ENCODE peak calls at places on chromosomes 4 and X, in four cellular contexts. T is GM12878, N is HepG2, G is H1. V is an unnamed sample. For H3K4me1, the result is how much of the 10 kb centered on the place peaks cover.

GRCh38 chr4:180560896-180561295 is 1682.3 kb upstream of the TENM3 start:
- DNase-seq in N (no peak), G (no peak), T (no peak), V (no peak)

GRCh38 chrX:149570668-149571067 is 16.6 kb downstream of the MAGEA9B start:
- DNase-seq in N (no peak), G (no peak), T (no peak), V (no peak)

GRCh38 chrX:100410083-100410590 is at the start of gene PCDH19:
- DNase-seq in T (no peak), N (no peak), G (no peak), V (no peak)

GRCh38 chr4:183384983-183385382 is 59.5 kb upstream of the CDKN2AIP start:
- DNase-seq in T (no peak), G (no peak), N (no peak), V (no peak)

GRCh38 chr4:15654556-15655222 is 468 bp downstream of the FBXL5 start:
- DNase-seq in T (no peak), N (peak), G (no peak), V (no peak)

GRCh38 chr4:1881709-1882108 is 10.5 kb downstream of the NSD2 start:
- DNase-seq in G (no peak), N (no peak), T (no peak), V (no peak)

GRCh38 chr4:10006236-10006603 is 15.1 kb downstream of the SLC2A9 start:
- DNase-seq in T (peak), N (peak), G (no peak), V (no peak)

GRCh38 chrX:41317487-41318208 is 16.3 kb upstream of the DDX3X start:
- DNase-seq in G (no peak), T (no peak), N (no peak), V (no peak)

GRCh38 chr4:114378306-114378903 is 220.2 kb upstream of the UGT8 start:
- DNase-seq in T (no peak), G (no peak), N (no peak), V (no peak)

GRCh38 chrX:44828008-44828605 is 15.7 kb upstream of the DUSP21 start:
- DNase-seq in N (no peak), G (no peak), T (no peak), V (peak)

GRCh38 chr4:168633071-168633470 is 136.2 kb downstream of the PALLD start:
- DNase-seq in G (no peak), N (no peak), T (no peak), V (no peak)

GRCh38 chr4:181679754-181680153 is 563.4 kb upstream of the TENM3 start:
- DNase-seq in N (no peak), G (no peak), T (no peak), V (no peak)

GRCh38 chr4:56448301-56448700 is 12.2 kb downstream of the PAICS start:
- DNase-seq in N (no peak), G (no peak), T (no peak), V (no peak)

GRCh38 chr4:179626687-179627086 is 2184.4 kb upstream of the AGA start:
- DNase-seq in T (no peak), G (peak), N (peak), V (no peak)

GRCh38 chrX:55135171-55135570 is 46.4 kb downstream of the PAGE2 start:
- DNase-seq in N (peak), G (no peak), T (no peak), V (peak)

GRCh38 chrX:43666301-43666912 is 10.3 kb downstream of the MAOA start:
- DNase-seq in N (no peak), G (no peak), T (no peak), V (no peak)

GRCh38 chr4:11355224-11355623 is 73.5 kb downstream of the HS3ST1 start:
- DNase-seq in G (no peak), N (no peak), T (no peak), V (no peak)

GRCh38 chr4:108058685-108059440 is 69.2 kb downstream of the HADH start:
- DNase-seq in T (no peak), N (peak), G (no peak), V (peak)

GRCh38 chr4:61202638-61203495 is 2.7 kb downstream of the ADGRL3 start:
- DNase-seq in T (no peak), G (no peak), N (no peak), V (no peak)

GRCh38 chrX:55742649-55743048 is 25.1 kb downstream of the RRAGB start:
- DNase-seq in T (no peak), G (no peak), N (no peak), V (no peak)

GRCh38 chr4:97987019-97987648 is 156.1 kb downstream of the STPG2 start:
- DNase-seq in N (peak), T (no peak), G (no peak), V (peak)

GRCh38 chr4:87366763-87367162 is 24.2 kb downstream of the HSD17B11 start:
- DNase-seq in G (no peak), N (no peak), T (no peak), V (no peak)

GRCh38 chrX:153226344-153227190 is 47.5 kb downstream of the MAGEA1 start:
- DNase-seq in T (no peak), G (peak), N (no peak), V (peak)

GRCh38 chrX:52422884-52423283 is 54.1 kb downstream of the XAGE2 start:
- DNase-seq in T (no peak), G (no peak), N (no peak), V (no peak)

GRCh38 chrX:20382518-20383291 is 116.0 kb upstream of the RPS6KA3 start:
- DNase-seq in T (peak), G (no peak), N (peak), V (no peak)

GRCh38 chr4:8846046-8846720 is 25.5 kb downstream of the HMX1 start:
- DNase-seq in T (no peak), N (no peak), G (no peak), V (no peak)

GRCh38 chr4:140637836-140638235 is 69.1 kb upstream of the UCP1 start:
- DNase-seq in N (peak), G (no peak), T (no peak), V (peak)

GRCh38 chrX:3244955-3245354 is 101.5 kb downstream of the MXRA5 start:
- DNase-seq in G (no peak), T (no peak), N (no peak), V (no peak)

GRCh38 chrX:154719132-154719675 is 31.7 kb downstream of the GAB3 start:
- DNase-seq in N (no peak), G (no peak), T (no peak), V (no peak)

GRCh38 chr4:153401501-153401900 is 57.0 kb downstream of the MND1 start:
- DNase-seq in T (no peak), G (no peak), N (no peak), V (no peak)

GRCh38 chr4:98546910-98547544 is 111.4 kb downstream of the TSPAN5 start:
- DNase-seq in G (no peak), N (no peak), T (no peak), V (no peak)

GRCh38 chr4:48012819-48013218 is 3.7 kb downstream of the CNGA1 start:
- DNase-seq in G (no peak), T (no peak), N (no peak), V (no peak)

GRCh38 chrX:115067812-115068211 is 50.4 kb upstream of the IL13RA2 start:
- DNase-seq in G (no peak), N (no peak), T (no peak), V (no peak)

GRCh38 chr4:118974758-118975157 is 86.1 kb downstream of the SYNPO2 start:
- DNase-seq in G (no peak), N (no peak), T (no peak), V (no peak)

GRCh38 chr4:184968784-184969201 is 49.5 kb upstream of the HELT start:
- DNase-seq in G (no peak), N (no peak), T (no peak), V (no peak)
- TF ChIP-seq SP1 in G (no peak), N (no peak), T (no peak), V (no peak)

GRCh38 chrX:10034740-10035260 is 67.6 kb downstream of the CLDN34 start:
- DNase-seq in G (no peak), T (no peak), N (no peak), V (no peak)
- H3K4me1 ChIP-seq in G (under half), T (under half), N (half or more), V (under half)

DNA sequence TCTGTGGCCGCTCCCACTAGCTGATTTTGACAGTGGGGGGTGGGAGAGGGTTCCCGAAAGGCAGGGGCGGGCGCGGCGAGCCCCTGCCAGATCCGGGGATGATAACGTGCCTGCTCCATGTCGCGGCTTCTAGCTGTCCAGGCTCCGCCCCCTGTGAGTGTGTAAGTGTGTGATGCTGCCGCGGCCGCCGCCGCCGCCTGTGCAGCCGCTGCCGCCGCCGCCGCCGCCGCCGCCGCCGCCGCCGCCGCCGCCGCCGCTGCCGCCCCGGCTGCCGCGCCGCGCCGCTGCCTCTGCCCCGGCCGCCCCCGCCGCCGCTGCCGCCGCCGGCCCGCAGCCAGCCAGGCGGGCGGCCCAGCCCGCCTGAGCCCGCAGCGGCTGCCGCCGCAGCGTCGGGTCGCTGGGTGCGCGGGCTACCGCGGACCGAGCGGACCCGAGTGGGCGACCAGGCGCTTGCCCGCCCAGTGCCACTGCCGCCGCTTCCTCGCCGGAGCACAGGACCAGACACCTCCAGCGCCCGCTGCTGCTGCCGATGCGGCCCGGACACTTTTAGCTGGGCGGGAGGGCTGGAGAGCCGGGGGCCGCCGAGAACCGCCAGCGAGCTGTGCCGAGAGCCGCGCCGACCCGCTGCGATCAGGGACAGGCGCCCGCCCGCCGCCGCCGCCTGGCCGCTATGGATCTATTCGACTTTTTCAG is at the start of gene AFF2:
- DNase-seq in G (no peak), T (no peak), N (no peak), V (no peak)
- TF ChIP-seq ZNF274 in G (no peak), T (no peak), N (no peak), V (no peak)

GRCh38 chrX:30887721-30888120 is 1.3 kb downstream of the TAB3 start:
- DNase-seq in G (no peak), N (no peak), T (no peak), V (no peak)
- TF ChIP-seq SP1 in G (no peak), N (no peak), T (no peak), V (no peak)

GRCh38 chrX:1581132-1581531 is 10.3 kb upstream of the AKAP17A start:
- DNase-seq in G (peak), N (peak), T (no peak), V (no peak)
- H3K4me1 ChIP-seq in G (under half), N (under half), T (under half), V (under half)

GRCh38 chr4:151039733-151040132 is 24.6 kb upstream of the LRBA start:
- DNase-seq in T (no peak), N (no peak), G (no peak), V (no peak)
- TF ChIP-seq ZNF274 in T (no peak), N (no peak), G (no peak), V (no peak)

GRCh38 chrX:14936561-14936960 is 63.3 kb downstream of the MOSPD2 start:
- DNase-seq in T (no peak), N (no peak), G (no peak), V (peak)

GRCh38 chrX:14939644-14940043 is 66.4 kb downstream of the MOSPD2 start:
- DNase-seq in T (no peak), N (no peak), G (peak), V (no peak)

GRCh38 chrX:14932136-14932535 is 58.9 kb downstream of the MOSPD2 start:
- DNase-seq in G (no peak), N (no peak), T (no peak), V (no peak)

GRCh38 chrX:14934423-14934822 is 61.2 kb downstream of the MOSPD2 start:
- DNase-seq in N (no peak), T (no peak), G (no peak), V (no peak)
- TF ChIP-seq SP1 in N (no peak), T (no peak), G (no peak), V (no peak)

GRCh38 chr4:152166567-152166966 is 369.3 kb downstream of the FBXW7 start:
- DNase-seq in T (no peak), N (no peak), G (no peak), V (no peak)
- H3K4me1 ChIP-seq in T (under half), N (under half), G (under half), V (under half)

DNA sequence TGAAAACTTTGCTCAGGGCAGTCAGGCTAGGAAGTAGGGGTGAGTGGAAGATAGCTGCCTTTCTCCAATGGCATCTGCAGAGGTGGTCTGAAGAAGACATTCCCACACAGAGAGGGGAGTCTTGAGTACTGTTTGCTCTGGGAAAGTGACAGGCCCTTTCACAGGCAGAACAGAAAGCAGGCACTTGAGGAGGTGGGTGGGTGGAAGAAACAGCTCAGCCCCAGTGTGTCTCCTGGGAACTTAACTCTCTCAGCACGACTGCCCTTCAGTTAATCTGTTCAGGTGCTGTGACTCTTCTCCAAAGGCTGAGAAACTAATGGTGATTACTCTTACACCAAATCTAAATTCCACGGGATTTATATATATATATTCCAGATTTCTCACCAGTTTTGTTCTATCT is 28.3 kb downstream of the ENOPH1 start:
- DNase-seq in T (no peak), N (no peak), G (no peak), V (no peak)
- TF ChIP-seq ZNF274 in T (no peak), N (no peak), G (no peak), V (no peak)